ENCODE peak calls at places on chromosomes 1 and 21, in four cellular contexts. P, M, U and T are unnamed samples.

GRCh38 chr1:153541641-153542569 is 1.2 kb upstream of the S100A5 start:
- DNase-seq in P (no peak), M (no peak), U (no peak), T (no peak)

GRCh38 chr1:202343652-202344349 is 2.1 kb upstream of the UBE2T start:
- DNase-seq in U (no peak), P (peak), M (no peak), T (no peak)

GRCh38 chr1:17545354-17545753 is 5.9 kb downstream of the ARHGEF10L start:
- DNase-seq in U (no peak), P (no peak), M (no peak), T (no peak)

GRCh38 chr1:16430598-16430997 is 6.6 kb downstream of the SPATA21 start:
- DNase-seq in P (no peak), M (no peak), U (no peak), T (peak)

GRCh38 chr1:241934181-241934815 is 23.3 kb upstream of the BECN2 start:
- DNase-seq in M (no peak), P (peak), U (peak), T (peak)

GRCh38 chr1:205440476-205441317 is 15.1 kb downstream of the BLACAT1 start:
- DNase-seq in M (peak), P (peak), U (peak), T (peak)

GRCh38 chr21:44054710-44055109 is 42.6 kb downstream of the TRAPPC10 start:
- DNase-seq in M (no peak), U (no peak), P (no peak), T (no peak)

GRCh38 chr21:37257526-37257966 is 9.6 kb downstream of the VPS26C start:
- DNase-seq in U (no peak), M (no peak), P (peak), T (no peak)

GRCh38 chr1:39333296-39333695 is 128.8 kb downstream of the MACF1 start:
- DNase-seq in M (no peak), P (no peak), U (no peak), T (no peak)

GRCh38 chr1:192010406-192010805 is 147.9 kb upstream of the RGS18 start:
- DNase-seq in M (no peak), P (no peak), U (no peak), T (no peak)

GRCh38 chr21:25639922-25640670 is 1.0 kb downstream of the JAM2 start:
- DNase-seq in P (no peak), U (peak), M (no peak), T (peak)

GRCh38 chr1:204499511-204500468 is 5.2 kb upstream of the PIK3C2B start:
- DNase-seq in U (no peak), M (no peak), P (no peak), T (no peak)

GRCh38 chr1:183061194-183061593 is 38.0 kb downstream of the LAMC1 start:
- DNase-seq in P (no peak), U (no peak), M (no peak), T (no peak)

GRCh38 chr1:94743866-94744265 is 76.3 kb upstream of the SLC44A3 start:
- DNase-seq in U (no peak), P (no peak), M (no peak), T (no peak)

GRCh38 chr1:112997781-112998180 is 41.8 kb upstream of the SLC16A1 start:
- DNase-seq in M (no peak), U (no peak), P (no peak), T (no peak)

GRCh38 chr1:153617677-153618076 is 1.6 kb upstream of the S100A14 start:
- DNase-seq in P (no peak), U (peak), M (no peak), T (no peak)

GRCh38 chr1:66375125-66375524 is 158.8 kb upstream of the SGIP1 start:
- DNase-seq in M (no peak), U (no peak), P (no peak), T (no peak)

GRCh38 chr1:101178341-101178687 is 58.5 kb upstream of the S1PR1 start:
- DNase-seq in U (no peak), M (no peak), P (no peak), T (no peak)

GRCh38 chr21:34945288-34945687 is 103.8 kb downstream of the RUNX1 start:
- DNase-seq in P (no peak), M (no peak), U (no peak), T (no peak)

GRCh38 chr21:36041910-36042309 is 18.4 kb downstream of the SETD4 start:
- DNase-seq in M (no peak), P (peak), U (no peak), T (no peak)

GRCh38 chr1:210344706-210345105 is 16.0 kb downstream of the HHAT start:
- DNase-seq in U (no peak), P (no peak), M (no peak), T (no peak)

GRCh38 chr1:55468438-55468837 is 253.3 kb upstream of the USP24 start:
- DNase-seq in U (no peak), P (no peak), M (no peak), T (no peak)

GRCh38 chr1:208475449-208475848 is 231.3 kb upstream of the PLXNA2 start:
- DNase-seq in U (no peak), M (no peak), P (no peak), T (no peak)

GRCh38 chr1:178633068-178633467 is 92.0 kb upstream of the RALGPS2 start:
- DNase-seq in M (no peak), P (no peak), U (no peak), T (no peak)

GRCh38 chr1:178629549-178630154 is 95.4 kb upstream of the RALGPS2 start:
- DNase-seq in U (no peak), P (no peak), M (no peak), T (no peak)

GRCh38 chr1:178632619-178633018 is 92.4 kb upstream of the RALGPS2 start:
- DNase-seq in M (no peak), P (no peak), U (no peak), T (no peak)

GRCh38 chr1:178630418-178630817 is 94.6 kb upstream of the RALGPS2 start:
- DNase-seq in P (peak), M (no peak), U (no peak), T (no peak)

DNA sequence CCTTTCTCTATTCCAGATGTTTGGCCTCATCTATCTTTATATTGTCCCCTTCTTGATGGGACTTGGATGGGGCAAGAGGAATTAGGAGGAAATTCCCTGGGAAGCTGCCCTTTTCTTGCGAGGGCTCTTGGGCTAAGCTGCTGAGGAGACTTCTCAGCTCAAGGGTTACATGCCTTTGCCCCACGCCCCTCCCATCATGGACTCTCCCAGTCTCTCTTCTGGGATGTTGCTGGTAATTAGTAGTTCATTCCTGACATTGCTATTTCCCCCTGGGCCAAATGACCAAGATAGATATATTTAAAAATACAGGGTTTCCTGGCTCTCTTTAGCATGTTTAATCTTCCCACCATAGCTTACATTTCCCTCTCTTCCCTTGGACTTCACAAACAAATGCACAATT is 90.6 kb upstream of the RALGPS2 start:
- DNase-seq in P (no peak), M (no peak), U (no peak), T (no peak)
- TF ChIP-seq SUZ12 in P (no peak), M (no peak), U (no peak), T (no peak)

DNA sequence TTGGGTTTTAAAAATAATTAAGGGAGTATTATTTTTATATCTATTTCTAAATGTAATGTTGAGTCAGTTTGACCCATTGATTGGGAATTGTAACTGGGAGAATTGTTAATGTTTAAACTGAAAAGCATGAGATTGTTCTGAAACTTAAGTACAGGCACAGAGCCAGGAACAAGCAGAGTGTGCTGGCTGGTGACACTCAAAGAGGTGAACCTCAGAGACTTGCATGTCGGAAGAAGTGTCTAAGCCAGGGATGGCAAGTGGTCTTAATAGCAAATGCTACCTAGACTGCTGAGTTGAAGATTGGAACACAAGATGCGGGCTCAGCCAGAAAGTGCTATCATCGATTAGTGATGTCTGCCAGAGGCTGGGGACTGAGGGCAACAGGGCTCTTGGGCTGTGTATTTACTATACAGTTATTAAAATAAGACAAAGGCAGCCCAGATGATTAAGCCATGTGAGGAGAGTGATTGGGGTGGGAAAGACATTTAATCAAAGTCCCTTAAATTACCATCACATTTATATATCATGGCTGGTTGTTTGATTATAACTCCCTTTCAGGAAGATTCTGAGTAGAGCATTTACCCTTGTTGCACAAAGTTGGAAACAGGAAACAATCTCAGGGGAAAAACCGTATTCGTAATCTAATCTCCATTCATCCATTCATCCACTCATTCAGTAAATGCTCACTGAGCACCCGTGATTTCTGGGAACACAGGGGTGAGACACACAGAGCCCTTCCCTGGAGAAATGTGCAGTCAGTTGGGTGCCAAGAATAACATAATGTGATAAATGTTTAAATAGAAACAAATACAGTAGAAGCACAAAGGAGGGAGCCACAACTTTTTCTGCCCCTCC is 42.8 kb downstream of the C8A start:
- DNase-seq in U (no peak), M (no peak), P (no peak), T (no peak)
- TF ChIP-seq SP1 in U (no peak), M (no peak), P (no peak), T (no peak)

GRCh38 chr1:32774950-32775634 is 42.1 kb downstream of the YARS1 start:
- DNase-seq in U (no peak), P (no peak), M (no peak), T (no peak)
- TF ChIP-seq SUZ12 in U (no peak), P (no peak), M (no peak), T (no peak)

DNA sequence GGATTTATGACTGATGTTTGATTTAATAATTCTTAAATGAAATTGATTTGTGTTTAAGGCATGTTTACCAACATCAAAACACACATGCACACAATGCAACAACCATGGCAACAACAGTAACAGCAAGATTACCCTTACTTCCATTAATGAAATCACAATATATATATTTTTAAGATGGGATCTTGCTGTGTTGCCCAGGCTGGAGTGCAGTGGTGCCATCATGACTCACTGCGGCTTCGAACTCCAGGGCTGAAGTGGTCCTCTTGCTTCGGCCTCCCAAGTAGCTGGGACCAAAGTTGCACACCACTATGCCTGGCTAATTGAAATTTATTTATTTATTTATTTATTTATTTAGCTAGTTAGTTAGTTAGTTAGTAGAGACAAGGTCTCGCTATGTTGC is 27.7 kb downstream of the NEK7 start:
- DNase-seq in U (no peak), P (no peak), M (no peak), T (no peak)
- TF ChIP-seq SP1 in U (no peak), P (no peak), M (no peak), T (no peak)

DNA sequence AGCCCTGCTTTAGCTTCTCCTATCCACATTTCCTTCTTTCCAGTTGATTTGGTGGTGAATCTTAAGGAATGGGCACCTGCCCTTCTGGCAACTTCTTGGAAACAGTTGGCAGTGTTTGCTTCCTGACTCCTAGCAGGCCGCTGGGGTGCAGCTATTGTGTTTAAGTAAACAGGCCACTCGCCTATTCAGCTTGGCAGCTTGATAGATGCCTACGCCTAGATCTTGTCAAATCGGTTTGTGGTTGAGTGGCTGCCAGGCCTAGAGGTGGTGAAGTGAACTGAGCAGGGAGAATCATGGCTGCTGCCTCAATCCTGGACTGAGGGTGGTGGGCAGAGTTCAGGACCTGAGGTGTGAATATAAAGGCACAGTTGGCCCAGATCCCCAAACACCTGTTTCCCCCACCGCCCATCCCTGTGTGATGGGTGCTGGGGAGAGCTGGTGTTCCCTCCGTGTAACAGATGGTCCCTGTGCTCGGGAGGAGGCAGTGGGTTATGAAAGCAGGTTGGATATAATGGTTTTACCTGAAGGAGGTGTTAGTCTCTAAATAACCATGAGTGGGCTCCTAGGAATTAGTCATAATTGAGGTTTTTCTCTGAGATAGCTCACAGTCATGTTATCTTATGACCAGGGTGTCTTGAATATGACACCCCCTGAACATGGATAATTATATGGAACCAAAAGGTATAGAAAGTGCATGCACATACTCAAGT is 940 bp upstream of the PLA2G2C start:
- DNase-seq in M (no peak), P (no peak), U (no peak), T (no peak)
- TF ChIP-seq SUZ12 in M (no peak), P (no peak), U (no peak), T (no peak)

GRCh38 chr21:42624936-42625335 is 28.5 kb upstream of the PDE9A start:
- DNase-seq in U (no peak), M (no peak), P (no peak), T (no peak)

GRCh38 chr21:42630626-42631025 is 22.8 kb upstream of the PDE9A start:
- DNase-seq in U (no peak), M (no peak), P (no peak), T (no peak)

GRCh38 chr21:42629856-42630410 is 23.5 kb upstream of the PDE9A start:
- DNase-seq in M (no peak), P (no peak), U (no peak), T (no peak)

GRCh38 chr21:42626171-42626570 is 27.2 kb upstream of the PDE9A start:
- DNase-seq in P (no peak), U (no peak), M (no peak), T (no peak)

DNA sequence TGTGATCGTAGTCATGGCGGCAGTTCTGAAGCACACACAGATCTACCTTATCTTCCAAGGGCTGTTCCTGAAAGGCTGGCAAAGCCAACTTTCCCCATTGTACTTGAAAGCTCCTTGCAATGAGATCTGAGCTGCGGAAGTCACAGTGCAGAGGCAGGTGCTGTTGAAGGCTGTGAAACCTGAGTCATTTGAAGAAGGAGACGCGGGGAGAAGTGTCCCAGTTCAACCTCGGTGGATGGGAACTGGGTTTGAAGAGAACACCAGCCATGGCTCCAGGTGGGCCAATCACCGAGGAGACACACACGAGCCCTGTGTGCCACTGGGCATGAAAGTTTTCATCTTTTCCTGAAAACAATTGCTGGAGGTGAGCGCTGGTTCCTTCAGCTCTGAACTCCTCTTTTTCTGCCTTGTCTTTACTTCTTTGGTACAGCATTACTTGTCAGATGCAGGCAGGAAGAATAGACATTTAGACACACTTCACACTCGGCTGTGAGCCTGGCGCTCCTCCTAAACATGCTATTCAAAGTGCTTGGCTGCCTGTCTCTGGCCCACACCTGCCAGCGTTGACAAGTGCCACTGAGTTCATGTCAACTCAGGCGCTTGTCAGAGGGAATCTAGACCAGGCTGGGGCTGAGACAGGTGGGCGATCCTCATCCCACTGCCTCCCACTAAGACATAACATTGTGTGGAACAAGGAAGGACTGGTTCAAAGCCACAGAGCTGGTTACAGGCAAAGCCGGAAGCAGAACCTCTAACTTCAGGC is 25.7 kb upstream of the PDE9A start:
- DNase-seq in M (no peak), P (no peak), U (no peak), T (no peak)
- TF ChIP-seq SP1 in M (no peak), P (no peak), U (no peak), T (no peak)

DNA sequence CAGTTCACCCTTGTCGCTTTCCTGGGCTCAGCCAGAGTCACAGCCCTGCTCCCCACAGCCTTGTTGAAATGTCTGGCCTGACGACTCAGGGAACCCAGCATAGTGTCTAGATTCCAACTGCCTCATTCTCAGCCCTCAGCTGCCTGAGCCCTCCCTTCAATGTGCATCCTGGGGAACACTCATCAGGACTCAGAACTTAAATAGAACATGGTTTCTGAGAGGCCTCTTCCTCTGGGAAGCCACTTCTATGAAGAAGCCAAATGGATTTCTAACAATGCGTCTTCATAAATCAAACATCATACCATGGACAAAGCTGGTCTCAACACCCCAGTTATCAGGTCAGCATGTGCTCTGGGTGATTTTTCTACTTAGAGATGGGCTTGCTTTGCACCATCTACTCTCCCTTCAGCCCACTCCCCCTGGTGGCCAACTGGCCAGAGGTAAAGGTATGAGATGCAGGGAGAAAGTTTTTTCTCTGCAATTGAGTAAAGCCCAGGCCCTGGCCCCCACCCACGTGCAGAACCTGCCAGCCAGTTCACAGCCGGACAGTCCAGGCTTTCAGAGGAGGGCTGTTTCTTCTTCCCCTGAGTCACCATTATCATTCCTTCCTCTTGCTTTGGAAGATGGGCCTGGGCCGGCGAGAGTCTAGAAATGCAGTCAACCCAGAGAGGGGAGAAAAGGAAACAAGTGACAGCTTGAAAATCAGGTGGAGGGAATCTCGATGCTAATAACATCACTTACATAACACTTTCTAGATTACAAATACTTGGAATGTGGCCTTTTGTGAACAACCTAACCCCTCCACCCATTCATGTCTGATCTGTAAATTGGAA is 32.1 kb downstream of the CD244 start:
- DNase-seq in U (peak), M (no peak), P (peak), T (peak)
- TF ChIP-seq SUZ12 in U (no peak), M (no peak), P (no peak), T (no peak)

DNA sequence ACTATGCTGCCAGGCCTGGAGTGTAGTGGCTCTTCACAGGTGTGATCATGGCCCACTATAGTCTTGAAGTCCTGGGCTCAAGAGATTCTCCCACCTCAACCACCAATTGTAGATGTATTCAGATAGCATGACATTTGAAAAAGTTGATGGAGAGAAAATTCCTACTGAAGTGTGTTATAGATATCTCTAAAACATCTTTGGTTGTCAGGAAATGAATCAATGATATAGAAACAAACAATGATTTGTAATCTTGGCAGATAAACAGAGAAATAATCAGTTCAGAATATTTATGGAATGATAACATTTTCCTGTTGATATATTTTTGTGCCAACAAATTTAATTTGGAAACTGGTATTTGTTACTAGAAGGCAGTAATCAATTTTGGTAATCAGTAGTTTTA is 695.5 kb downstream of the USP25 start:
- DNase-seq in M (no peak), U (no peak), P (no peak), T (no peak)
- TF ChIP-seq SP1 in M (no peak), U (no peak), P (no peak), T (no peak)

GRCh38 chr1:115911298-115911697 is 65.0 kb upstream of the SLC22A15 start:
- DNase-seq in M (no peak), P (no peak), U (no peak), T (no peak)
- TF ChIP-seq SUZ12 in M (no peak), P (no peak), U (no peak), T (no peak)